ENCODE peak calls at places on chromosomes 7 and 10, in six cellular contexts. Z is upper lobe of left lung, F is thoracic aorta, Y is tibial nerve, T is body of pancreas, X is BE2C. A is an unnamed sample. For H3K36me3, the result is how much of the 10 kb centered on the place peaks cover.

GRCh38 chr10:96130326-96130758 is 245 bp downstream of the ZNF518A start:
- DNase-seq in F (peak), Y (no peak), X (peak), Z (peak), T (peak), A (peak)

GRCh38 chr10:79413196-79413595 is 32.2 kb downstream of the ZCCHC24 start:
- DNase-seq in Y (no peak), F (no peak), X (no peak), T (no peak), Z (peak), A (peak)

GRCh38 chr7:151017953-151018420 is 6.3 kb downstream of the ATG9B start:
- DNase-seq in Y (peak), F (no peak), T (peak), Z (peak), X (peak), A (peak)

GRCh38 chr7:142450206-142450605 is 192.3 kb upstream of the PRSS58 start:
- DNase-seq in Z (no peak), X (no peak), F (no peak), Y (no peak), T (no peak), A (no peak)

GRCh38 chr10:61899997-61900828 is 1.3 kb upstream of the ARID5B start:
- DNase-seq in F (no peak), Z (peak), X (peak), Y (peak), T (peak), A (no peak)

GRCh38 chr10:132814469-132814856 is 28.5 kb upstream of the NKX6-2 start:
- DNase-seq in X (no peak), Z (no peak), F (no peak), T (no peak), Y (no peak), A (no peak)

GRCh38 chr7:70695804-70696104 is 436.2 kb upstream of the GALNT17 start:
- DNase-seq in Y (no peak), Z (no peak), X (no peak), F (no peak), T (no peak), A (no peak)

GRCh38 chr10:68231916-68232315 is at the start of gene ATOH7:
- DNase-seq in Z (no peak), X (no peak), F (no peak), T (no peak), Y (no peak), A (no peak)

GRCh38 chr10:102068216-102068615 is 3.1 kb downstream of the HPS6 start:
- DNase-seq in Z (no peak), F (no peak), X (peak), Y (no peak), T (peak), A (no peak)

GRCh38 chr10:91617073-91617580 is 15.7 kb downstream of the PPP1R3C start:
- DNase-seq in Z (no peak), Y (no peak), F (no peak), X (no peak), T (no peak), A (no peak)

GRCh38 chr10:97689637-97690036 is 2.6 kb upstream of the AVPI1 start:
- DNase-seq in F (no peak), X (no peak), T (no peak), Z (peak), Y (peak), A (no peak)

GRCh38 chr10:124213471-124213870 is 120.1 kb upstream of the CHST15 start:
- DNase-seq in Y (no peak), F (no peak), X (no peak), T (no peak), Z (no peak), A (no peak)

GRCh38 chr7:47092331-47092730 is 489.6 kb downstream of the TNS3 start:
- DNase-seq in X (no peak), Z (no peak), Y (no peak), T (no peak), F (no peak), A (no peak)

GRCh38 chr7:22728416-22729029 is 1.5 kb downstream of the IL6 start:
- DNase-seq in Z (no peak), X (no peak), T (no peak), F (no peak), Y (no peak), A (no peak)

GRCh38 chr7:100215895-100216294 is 3.9 kb upstream of the PVRIG start:
- DNase-seq in T (peak), X (no peak), Z (no peak), F (no peak), Y (no peak), A (no peak)

GRCh38 chr7:84204655-84205054 is 10.1 kb upstream of the SEMA3A start:
- DNase-seq in X (no peak), Z (no peak), Y (no peak), F (no peak), T (no peak), A (no peak)

GRCh38 chr10:122263971-122264370 is 7.1 kb upstream of the BTBD16 start:
- DNase-seq in Z (peak), T (no peak), Y (no peak), F (no peak), X (no peak), A (no peak)

GRCh38 chr7:143003393-143004051 is 23.4 kb downstream of the OR9A2 start:
- DNase-seq in Z (peak), T (no peak), Y (no peak), X (peak), F (no peak), A (no peak)

GRCh38 chr10:100373298-100374136 is 26.5 kb downstream of the SCD start:
- DNase-seq in Y (peak), T (peak), F (peak), Z (peak), X (peak), A (peak)

GRCh38 chr7:1083729-1084657 is 3.9 kb upstream of the GPER1 start:
- DNase-seq in F (no peak), Y (peak), Z (peak), T (no peak), X (no peak), A (no peak)

GRCh38 chr10:47165168-47165710 is 134.8 kb upstream of the GDF10 start:
- DNase-seq in F (no peak), T (no peak), Z (no peak), X (no peak), Y (no peak), A (no peak)

GRCh38 chr7:111855161-111855841 is 293.0 kb upstream of the IMMP2L start:
- DNase-seq in Y (no peak), Z (peak), T (peak), X (peak), F (no peak), A (no peak)

GRCh38 chr10:76950354-76950753 is 687.3 kb downstream of the KCNMA1 start:
- DNase-seq in Y (no peak), F (no peak), X (no peak), Z (no peak), T (no peak), A (no peak)

GRCh38 chr7:100865971-100866720 is 1.0 kb upstream of the TRIP6 start:
- DNase-seq in Y (peak), T (peak), F (no peak), Z (peak), X (peak), A (peak)

GRCh38 chr10:101694056-101694673 is 805 bp downstream of the FBXW4 start:
- DNase-seq in T (peak), Y (peak), F (peak), X (peak), Z (peak), A (peak)

GRCh38 chr10:29650552-29650944 is 15.8 kb upstream of the SVIL start:
- DNase-seq in T (no peak), Y (no peak), F (no peak), X (no peak), Z (no peak), A (no peak)

GRCh38 chr7:521221-522070 is 1.8 kb upstream of the PDGFA start:
- DNase-seq in X (no peak), F (no peak), Y (no peak), Z (peak), T (peak), A (no peak)

GRCh38 chr7:110921478-110922210 is 169.3 kb upstream of the LRRN3 start:
- DNase-seq in T (no peak), F (no peak), Y (no peak), Z (no peak), X (no peak), A (no peak)

GRCh38 chr7:40647719-40648118 is 512.9 kb downstream of the SUGCT start:
- DNase-seq in Y (no peak), X (no peak), T (no peak), Z (no peak), F (no peak), A (no peak)

GRCh38 chr10:117360016-117360415 is 15.2 kb downstream of the PDZD8 start:
- DNase-seq in F (no peak), Z (no peak), Y (no peak), T (no peak), X (no peak), A (no peak)

GRCh38 chr7:12157517-12157916 is 53.6 kb upstream of the TMEM106B start:
- DNase-seq in Y (no peak), T (no peak), Z (no peak), F (no peak), X (no peak), A (no peak)

GRCh38 chr7:22329816-22330524 is 27.0 kb downstream of the RAPGEF5 start:
- DNase-seq in F (no peak), Z (no peak), Y (no peak), T (no peak), X (peak), A (no peak)

GRCh38 chr7:73904219-73905136 is 43.5 kb downstream of the TMEM270 start:
- DNase-seq in X (no peak), F (peak), T (no peak), Y (no peak), Z (no peak), A (no peak)

GRCh38 chr7:131774419-131775220 is 218.2 kb upstream of the PODXL start:
- DNase-seq in T (no peak), Y (no peak), X (no peak), F (no peak), Z (no peak), A (no peak)

GRCh38 chr7:65438593-65438992 is 64.9 kb downstream of the ZNF92 start:
- DNase-seq in T (no peak), Y (no peak), Z (no peak), X (no peak), F (no peak), A (no peak)

GRCh38 chr7:73762659-73762999 is 7.4 kb downstream of the CLDN3 start:
- DNase-seq in Z (no peak), T (no peak), X (no peak), Y (no peak), F (no peak), A (no peak)

GRCh38 chr10:122861724-122862161 is 16.1 kb upstream of the CUZD1 start:
- DNase-seq in X (no peak), T (no peak), Y (no peak), Z (no peak), F (no peak), A (no peak)

GRCh38 chr7:106518239-106518638 is 142.7 kb downstream of the CCDC71L start:
- DNase-seq in Y (no peak), X (no peak), T (no peak), F (no peak), Z (no peak), A (no peak)

GRCh38 chr7:106517508-106517907 is 143.4 kb downstream of the CCDC71L start:
- DNase-seq in Z (no peak), X (no peak), T (no peak), F (no peak), Y (no peak), A (no peak)

GRCh38 chr7:106515321-106515720 is 145.6 kb downstream of the CCDC71L start:
- DNase-seq in Z (no peak), T (no peak), F (no peak), Y (no peak), X (no peak), A (no peak)

GRCh38 chr7:106512217-106512616 is 148.7 kb downstream of the CCDC71L start:
- DNase-seq in F (no peak), Z (no peak), X (no peak), Y (no peak), T (no peak), A (no peak)

DNA sequence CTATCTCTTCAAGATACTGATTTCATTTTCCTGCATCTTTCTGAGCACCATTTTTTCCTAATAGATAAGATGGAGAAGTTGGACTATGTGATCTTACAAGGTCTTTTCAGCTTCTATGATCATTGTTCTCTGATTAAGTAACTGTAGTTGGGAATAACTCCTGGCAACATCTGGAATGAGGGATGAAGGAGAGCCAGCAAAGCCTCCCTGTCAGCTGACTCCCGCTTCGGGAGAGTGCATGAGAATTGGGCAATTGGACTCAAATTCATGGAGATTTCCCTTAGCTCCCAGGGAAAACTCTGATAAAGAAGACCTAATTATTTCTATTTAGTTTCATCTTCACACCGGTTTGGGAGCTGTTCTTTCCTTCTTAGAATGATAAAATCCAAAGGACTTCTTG is 146.1 kb downstream of the CCDC71L start:
- DNase-seq in X (no peak), F (no peak), Z (no peak), T (no peak), Y (no peak), A (no peak)
- H3K36me3 ChIP-seq in X (under half), F (under half), Z (under half), T (under half), Y (under half), A (under half)

GRCh38 chr7:97858221-97858620 is 14.0 kb downstream of the ASNS start:
- DNase-seq in X (no peak), T (no peak), F (no peak), Y (no peak), Z (no peak), A (no peak)
- H3K36me3 ChIP-seq in X (under half), T (under half), F (under half), Y (under half), Z (under half), A (under half)

DNA sequence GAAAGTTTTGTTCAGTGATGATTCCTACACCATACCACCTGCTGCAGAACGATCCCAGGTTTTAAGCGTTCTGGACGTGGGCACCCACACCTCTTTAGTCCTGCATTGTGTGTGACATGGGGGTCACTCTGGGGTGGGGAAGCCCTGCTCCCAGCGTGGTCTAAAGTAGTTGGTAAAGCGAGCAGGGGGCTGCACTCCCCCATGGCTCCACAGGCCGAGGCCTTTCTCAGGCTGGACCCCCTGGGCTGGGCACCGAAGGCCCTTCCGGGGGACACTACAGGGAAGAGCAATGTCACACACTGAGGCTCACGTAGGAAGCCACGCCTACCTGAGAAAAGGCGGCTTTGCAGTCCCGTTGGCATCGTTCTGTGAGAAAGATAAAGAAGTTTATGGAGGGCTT is 12.3 kb downstream of the BRI3 start:
- DNase-seq in Z (no peak), T (no peak), F (no peak), X (no peak), Y (no peak), A (no peak)
- H3K36me3 ChIP-seq in Z (under half), T (under half), F (under half), X (under half), Y (under half), A (under half)

GRCh38 chr7:24445041-24445440 is 128.2 kb upstream of the PALS2 start:
- DNase-seq in F (no peak), X (no peak), Y (no peak), Z (no peak), T (no peak), A (no peak)
- H3K36me3 ChIP-seq in F (under half), X (under half), Y (under half), Z (under half), T (under half), A (under half)

GRCh38 chr10:43176271-43176670 is 38.0 kb downstream of the CSGALNACT2 start:
- DNase-seq in F (no peak), Y (no peak), Z (no peak), X (no peak), T (no peak), A (no peak)
- H3K36me3 ChIP-seq in F (under half), Y (under half), Z (under half), X (under half), T (under half), A (under half)

GRCh38 chr7:94412762-94413322 is 18.1 kb downstream of the COL1A2 start:
- DNase-seq in X (no peak), Z (no peak), F (no peak), Y (no peak), T (no peak), A (no peak)
- H3K36me3 ChIP-seq in X (under half), Z (under half), F (half or more), Y (under half), T (under half), A (under half)

GRCh38 chr7:139596626-139597025 is 73.1 kb downstream of the CLEC2L start:
- DNase-seq in X (no peak), Z (no peak), F (no peak), Y (no peak), T (no peak), A (no peak)

GRCh38 chr7:139601176-139601575 is 77.7 kb downstream of the CLEC2L start:
- DNase-seq in Z (no peak), Y (no peak), X (no peak), F (no peak), T (no peak), A (no peak)

GRCh38 chr7:139597028-139597427 is 73.5 kb downstream of the CLEC2L start:
- DNase-seq in X (no peak), Y (no peak), F (no peak), Z (no peak), T (no peak), A (no peak)

GRCh38 chr7:139600306-139600705 is 76.8 kb downstream of the CLEC2L start:
- DNase-seq in F (no peak), Z (no peak), T (no peak), Y (no peak), X (no peak), A (no peak)

GRCh38 chr7:139598642-139599041 is 75.2 kb downstream of the CLEC2L start:
- DNase-seq in T (no peak), F (no peak), X (no peak), Y (no peak), Z (no peak), A (no peak)
- H3K36me3 ChIP-seq in T (under half), F (half or more), X (under half), Y (under half), Z (half or more), A (under half)

A was measured in breast epithelium.